ENCODE peak calls at places on chromosomes 11 and 22, in nine cellular contexts. X is tibial artery, P is A549, Q is gastrocnemius medialis, B is substantia nigra, U is kidney, T is mesenchymal stem cell, S is fibroblast of lung, F is caudate nucleus. J is an unnamed sample.

GRCh38 chr22:24553597-24554315 is 1.2 kb downstream of the GUCD1 start:
- DNase-seq in P (no peak), X (no peak), Q (peak), T (peak), B (no peak), U (no peak), F (no peak), S (peak), J (no peak)

GRCh38 chr11:120985718-120986569 is 38.0 kb upstream of the TBCEL start:
- DNase-seq in F (no peak), U (peak), B (no peak), P (peak), T (peak), Q (no peak), X (no peak), S (peak), J (no peak)

GRCh38 chr11:27395556-27396258 is 32.7 kb upstream of the CCDC34 start:
- DNase-seq in S (peak), F (no peak), P (peak), Q (no peak), X (no peak), T (peak), U (no peak), B (no peak), J (peak)

GRCh38 chr11:75492181-75492820 is 33.4 kb downstream of the GDPD5 start:
- DNase-seq in S (peak), P (no peak), T (no peak), U (no peak), B (no peak), X (no peak), F (no peak), Q (no peak), J (no peak)

GRCh38 chr11:110711776-110712642 is at the start of gene ARHGAP20:
- DNase-seq in T (peak), P (peak), S (peak), F (peak), B (peak), X (peak), U (peak), Q (no peak), J (no peak)

GRCh38 chr22:44270556-44270880 is 42.2 kb downstream of the SHISAL1 start:
- DNase-seq in B (no peak), T (no peak), X (no peak), S (no peak), P (no peak), Q (no peak), U (no peak), F (no peak), J (no peak)

GRCh38 chr11:126310229-126310991 is 6.5 kb downstream of the DCPS start:
- DNase-seq in P (peak), X (peak), F (peak), T (peak), U (peak), B (peak), Q (peak), S (peak), J (no peak)

GRCh38 chr22:25645266-25645665 is 80.8 kb downstream of the GRK3 start:
- DNase-seq in P (no peak), U (no peak), F (no peak), X (no peak), Q (no peak), S (peak), T (no peak), B (no peak), J (no peak)

GRCh38 chr11:111419641-111420327 is 40.7 kb upstream of the POU2AF1 start:
- DNase-seq in X (peak), T (no peak), Q (no peak), F (peak), S (no peak), P (no peak), B (peak), U (no peak), J (no peak)

GRCh38 chr11:18563090-18563730 is 25.3 kb downstream of the UEVLD start:
- DNase-seq in X (no peak), B (no peak), T (no peak), S (no peak), U (no peak), Q (no peak), P (no peak), F (no peak), J (no peak)

GRCh38 chr11:72774499-72774898 is 19.3 kb downstream of the STARD10 start:
- DNase-seq in Q (no peak), S (no peak), B (no peak), P (no peak), U (no peak), T (no peak), F (no peak), X (no peak), J (no peak)

GRCh38 chr22:20866716-20867115 is 7.9 kb downstream of the SNAP29 start:
- DNase-seq in S (no peak), Q (no peak), B (no peak), X (no peak), T (no peak), U (no peak), P (no peak), F (no peak), J (no peak)

GRCh38 chr11:111878385-111878765 is 590 bp downstream of the FDXACB1 start:
- DNase-seq in B (no peak), S (no peak), U (no peak), X (no peak), T (no peak), P (peak), F (no peak), Q (no peak), J (no peak)

GRCh38 chr22:38871360-38872171 is 450 bp downstream of the CBX6 start:
- DNase-seq in Q (no peak), S (no peak), U (peak), X (peak), B (no peak), P (no peak), T (peak), F (no peak), J (no peak)

GRCh38 chr11:36273110-36273509 is 16.1 kb downstream of the COMMD9 start:
- DNase-seq in F (no peak), U (no peak), P (no peak), X (no peak), Q (no peak), S (no peak), B (no peak), T (peak), J (no peak)

GRCh38 chr11:132784441-132784840 is 747.9 kb downstream of the OPCML start:
- DNase-seq in T (peak), U (no peak), P (no peak), B (no peak), F (no peak), S (peak), Q (no peak), X (no peak), J (no peak)

GRCh38 chr11:101401245-101401644 is 182.6 kb downstream of the TRPC6 start:
- DNase-seq in F (no peak), S (peak), B (no peak), X (no peak), T (peak), P (no peak), U (no peak), Q (no peak), J (peak)

GRCh38 chr11:44136176-44136945 is 40.9 kb downstream of the EXT2 start:
- DNase-seq in S (peak), T (no peak), F (no peak), B (no peak), P (no peak), X (no peak), Q (no peak), U (no peak), J (no peak)

GRCh38 chr22:40597541-40598453 is 38.7 kb downstream of the MRTFA start:
- DNase-seq in T (no peak), S (peak), P (no peak), U (no peak), X (no peak), F (no peak), B (no peak), Q (no peak), J (no peak)

GRCh38 chr11:57303990-57304579 is 20.7 kb downstream of the TNKS1BP1 start:
- DNase-seq in T (no peak), X (no peak), Q (no peak), S (peak), B (no peak), U (no peak), P (no peak), F (no peak), J (no peak)
- H3K27ac ChIP-seq in T (no peak), X (no peak), Q (peak), S (no peak), B (no peak), U (no peak), P (peak), F (no peak), J (no peak)

DNA sequence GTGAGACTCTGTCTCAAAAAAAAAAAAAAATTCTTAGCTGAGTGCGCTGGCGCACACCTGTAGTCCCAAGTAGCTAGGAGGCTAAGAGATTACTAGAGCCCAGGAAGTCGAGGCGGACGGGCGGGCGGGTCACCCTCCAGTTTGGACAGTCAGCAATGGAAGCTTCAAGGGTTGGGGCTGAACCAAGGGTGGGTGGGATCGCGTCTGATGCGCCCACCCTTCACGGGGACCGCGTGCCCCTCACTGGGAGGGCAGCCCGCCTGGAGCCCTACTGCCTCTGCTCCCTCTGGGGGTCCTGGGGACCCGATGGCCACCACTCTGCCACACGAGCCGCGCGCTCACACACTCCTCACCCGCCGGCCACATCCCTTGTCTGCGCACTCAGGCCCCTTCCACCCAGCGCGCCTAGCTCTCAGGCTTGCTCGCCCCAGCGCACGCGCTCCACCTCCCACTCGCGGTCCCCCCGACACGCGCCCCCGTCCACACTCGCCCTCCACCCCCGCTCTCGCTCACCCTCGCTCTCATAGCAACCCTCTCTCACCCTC is 494 bp downstream of the CHID1 start:
- DNase-seq in Q (no peak), X (no peak), S (peak), B (no peak), T (no peak), F (no peak), U (no peak), P (no peak), J (no peak)
- H3K27ac ChIP-seq in Q (peak), X (peak), S (peak), B (peak), T (no peak), F (peak), U (no peak), P (peak), J (no peak)

GRCh38 chr22:41975299-41976069 is 6.2 kb downstream of the SEPTIN3 start:
- DNase-seq in F (no peak), U (no peak), S (no peak), T (no peak), X (no peak), Q (no peak), P (no peak), B (no peak), J (no peak)

GRCh38 chr22:41978732-41979131 is 9.5 kb downstream of the SEPTIN3 start:
- DNase-seq in F (no peak), B (no peak), T (no peak), Q (no peak), X (no peak), P (no peak), U (no peak), S (no peak), J (no peak)

GRCh38 chr22:41976961-41977566 is 7.8 kb downstream of the SEPTIN3 start:
- DNase-seq in T (no peak), U (no peak), X (no peak), F (no peak), S (no peak), P (no peak), Q (no peak), B (no peak), J (no peak)

GRCh38 chr22:41974691-41975290 is 5.5 kb downstream of the SEPTIN3 start:
- DNase-seq in P (no peak), U (no peak), S (no peak), F (no peak), Q (no peak), T (no peak), X (no peak), B (no peak), J (no peak)

GRCh38 chr22:41976070-41976901 is 7.0 kb downstream of the SEPTIN3 start:
- DNase-seq in P (no peak), S (no peak), Q (no peak), F (peak), T (no peak), X (no peak), B (no peak), U (no peak), J (no peak)
- H3K27ac ChIP-seq in P (peak), S (no peak), Q (no peak), F (no peak), T (no peak), X (no peak), B (no peak), U (no peak), J (no peak)

GRCh38 chr11:107853070-107853469 is 5.5 kb downstream of the SLC35F2 start:
- DNase-seq in S (no peak), X (no peak), P (no peak), Q (no peak), B (no peak), F (no peak), T (no peak), U (no peak), J (no peak)
- H3K27ac ChIP-seq in S (no peak), X (no peak), P (no peak), Q (no peak), B (no peak), F (no peak), T (no peak), U (no peak), J (no peak)

DNA sequence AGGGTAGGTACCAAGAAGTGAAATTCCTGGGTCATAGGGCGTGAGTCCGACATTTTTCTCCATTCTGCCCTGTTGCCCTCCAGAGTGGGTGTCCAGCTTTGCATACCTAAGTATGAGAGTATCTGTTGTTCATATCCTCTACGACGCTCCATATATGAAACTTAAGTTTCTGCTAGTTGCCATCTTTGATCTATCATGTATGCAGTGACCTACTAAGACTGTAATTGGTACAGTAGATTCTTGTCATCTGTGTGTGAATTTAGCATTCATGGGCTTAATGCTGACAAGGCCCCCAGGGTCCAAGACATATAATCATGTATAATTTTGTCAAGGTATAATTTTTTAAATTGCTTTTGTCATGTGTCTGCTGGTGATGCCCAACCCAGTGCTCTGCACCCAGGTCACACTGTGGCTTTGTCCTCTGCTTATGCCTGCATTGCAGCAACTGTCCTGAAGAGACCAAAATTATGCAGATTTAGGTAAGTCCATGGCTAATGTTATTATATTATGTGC is 12.1 kb downstream of the NEAT1 start:
- DNase-seq in U (no peak), X (no peak), Q (no peak), P (no peak), B (no peak), S (no peak), T (peak), F (no peak), J (no peak)
- H3K27ac ChIP-seq in U (peak), X (peak), Q (peak), P (peak), B (peak), S (peak), T (peak), F (peak), J (no peak)

DNA sequence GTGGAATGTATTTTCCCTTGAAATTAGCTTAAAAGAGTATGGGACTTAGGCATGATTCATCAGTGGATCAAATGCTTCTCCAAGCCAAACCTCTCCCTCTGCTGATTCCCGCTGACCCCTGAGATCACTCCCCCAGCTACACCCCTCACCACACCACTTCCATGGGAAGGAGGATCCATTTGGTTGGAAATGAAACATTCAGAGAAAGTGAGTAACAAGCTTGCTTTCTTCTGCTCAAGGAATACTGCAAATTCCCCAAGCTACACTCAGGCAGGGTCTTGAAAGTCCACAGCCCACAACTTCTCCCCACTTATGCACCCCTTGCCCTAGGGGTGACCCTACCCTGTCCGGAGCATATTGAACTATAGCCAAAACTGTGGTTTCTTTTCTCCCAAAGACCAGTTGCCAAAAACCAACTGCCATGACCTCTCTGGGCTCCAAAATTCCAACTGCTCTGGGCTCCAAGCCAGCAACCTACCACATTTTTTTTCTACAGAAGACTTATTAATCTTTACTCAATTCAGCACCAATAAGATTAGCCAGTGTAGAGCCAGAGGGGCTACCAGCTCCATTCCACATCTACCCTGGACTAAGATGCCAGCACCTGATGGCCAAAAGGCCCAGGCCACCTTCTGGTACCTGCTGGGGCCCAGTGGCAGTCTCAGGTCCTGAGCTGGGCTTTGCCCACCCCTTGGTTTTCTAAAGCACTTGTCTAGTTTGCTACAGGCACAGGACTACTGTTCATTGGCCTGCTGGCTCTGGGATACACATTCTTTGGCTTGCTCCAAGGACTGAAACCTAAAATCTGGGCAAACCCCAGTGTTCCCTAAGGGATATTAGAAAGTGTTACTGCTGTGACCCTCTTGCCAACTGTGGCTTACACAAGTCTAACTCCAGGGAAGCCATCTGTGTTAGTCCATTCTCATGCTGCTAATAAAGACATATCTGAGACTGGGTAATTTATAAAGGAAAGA is 101.1 kb downstream of the MICAL3 start:
- DNase-seq in X (no peak), S (peak), U (no peak), Q (no peak), F (no peak), P (no peak), B (no peak), T (peak), J (peak)
- H3K27ac ChIP-seq in X (peak), S (peak), U (peak), Q (peak), F (no peak), P (peak), B (no peak), T (peak), J (peak)